ENCODE peak calls at places on chromosomes 4 and X, in four cellular contexts. One of them, this sample, is unnamed.

GRCh38 chrX:112704226-112704625 is 24.5 kb upstream of the LHFPL1 start:
- DNase-seq in heart right ventricle: no peak
- DNase-seq in tibial artery: no peak
- DNase-seq in transverse colon: no peak
- DNase-seq in this sample: peak; percentile 48

GRCh38 chr4:1329408-1330371 is 17.3 kb upstream of the UVSSA start:
- DNase-seq in tibial artery: no peak
- DNase-seq in heart right ventricle: no peak
- DNase-seq in transverse colon: no peak
- DNase-seq in this sample: no peak

GRCh38 chr4:142351958-142352357 is 494.1 kb downstream of the INPP4B start:
- DNase-seq in heart right ventricle: no peak
- DNase-seq in tibial artery: no peak
- DNase-seq in transverse colon: no peak
- DNase-seq in this sample: no peak

GRCh38 chrX:9788908-9789307 is 2.7 kb downstream of the SHROOM2 start:
- DNase-seq in transverse colon: no peak
- DNase-seq in tibial artery: no peak
- DNase-seq in heart right ventricle: no peak
- DNase-seq in this sample: no peak

GRCh38 chrX:64204701-64205440 is 637 bp downstream of the AMER1 start:
- DNase-seq in transverse colon: no peak
- DNase-seq in tibial artery: peak; percentile 21
- DNase-seq in heart right ventricle: peak; percentile 37
- DNase-seq in this sample: peak; percentile 52

GRCh38 chr4:76804060-76804459 is 93.9 kb downstream of the SOWAHB start:
- DNase-seq in heart right ventricle: no peak
- DNase-seq in transverse colon: no peak
- DNase-seq in tibial artery: no peak
- DNase-seq in this sample: no peak

GRCh38 chr4:56655209-56655626 is 25.9 kb downstream of the HOPX start:
- DNase-seq in heart right ventricle: peak; percentile 14
- DNase-seq in transverse colon: peak; percentile 26
- DNase-seq in tibial artery: no peak
- DNase-seq in this sample: no peak

GRCh38 chr4:81260443-81261102 is 45.6 kb upstream of the PRKG2 start:
- DNase-seq in tibial artery: no peak
- DNase-seq in transverse colon: no peak
- DNase-seq in heart right ventricle: no peak
- DNase-seq in this sample: no peak

GRCh38 chr4:137961051-137961438 is 281.1 kb downstream of the SLC7A11 start:
- DNase-seq in transverse colon: no peak
- DNase-seq in heart right ventricle: no peak
- DNase-seq in tibial artery: no peak
- DNase-seq in this sample: peak; percentile 30

GRCh38 chrX:78945186-78945912 is at the start of gene P2RY10:
- DNase-seq in heart right ventricle: no peak
- DNase-seq in tibial artery: no peak
- DNase-seq in transverse colon: peak; percentile 24
- DNase-seq in this sample: no peak

GRCh38 chr4:165359501-165359900 is 19.3 kb upstream of the CPE start:
- DNase-seq in tibial artery: no peak
- DNase-seq in transverse colon: no peak
- DNase-seq in heart right ventricle: no peak
- DNase-seq in this sample: no peak

GRCh38 chr4:87166296-87166854 is 54.0 kb downstream of the KLHL8 start:
- DNase-seq in tibial artery: no peak
- DNase-seq in transverse colon: no peak
- DNase-seq in heart right ventricle: no peak
- DNase-seq in this sample: no peak

GRCh38 chr4:96162631-96163030 is 322.7 kb downstream of the PDHA2 start:
- DNase-seq in heart right ventricle: no peak
- DNase-seq in tibial artery: no peak
- DNase-seq in transverse colon: no peak
- DNase-seq in this sample: no peak

GRCh38 chrX:46447384-46447783 is 97.8 kb downstream of the ZNF674 start:
- DNase-seq in transverse colon: no peak
- DNase-seq in heart right ventricle: no peak
- DNase-seq in tibial artery: no peak
- DNase-seq in this sample: no peak

GRCh38 chr4:137312257-137312656 is 220.0 kb downstream of the PCDH18 start:
- DNase-seq in transverse colon: no peak
- DNase-seq in tibial artery: no peak
- DNase-seq in heart right ventricle: no peak
- DNase-seq in this sample: no peak

GRCh38 chrX:107856289-107856688 is 30.6 kb downstream of the MID2 start:
- DNase-seq in heart right ventricle: no peak
- DNase-seq in tibial artery: no peak
- DNase-seq in transverse colon: no peak
- DNase-seq in this sample: no peak

DNA sequence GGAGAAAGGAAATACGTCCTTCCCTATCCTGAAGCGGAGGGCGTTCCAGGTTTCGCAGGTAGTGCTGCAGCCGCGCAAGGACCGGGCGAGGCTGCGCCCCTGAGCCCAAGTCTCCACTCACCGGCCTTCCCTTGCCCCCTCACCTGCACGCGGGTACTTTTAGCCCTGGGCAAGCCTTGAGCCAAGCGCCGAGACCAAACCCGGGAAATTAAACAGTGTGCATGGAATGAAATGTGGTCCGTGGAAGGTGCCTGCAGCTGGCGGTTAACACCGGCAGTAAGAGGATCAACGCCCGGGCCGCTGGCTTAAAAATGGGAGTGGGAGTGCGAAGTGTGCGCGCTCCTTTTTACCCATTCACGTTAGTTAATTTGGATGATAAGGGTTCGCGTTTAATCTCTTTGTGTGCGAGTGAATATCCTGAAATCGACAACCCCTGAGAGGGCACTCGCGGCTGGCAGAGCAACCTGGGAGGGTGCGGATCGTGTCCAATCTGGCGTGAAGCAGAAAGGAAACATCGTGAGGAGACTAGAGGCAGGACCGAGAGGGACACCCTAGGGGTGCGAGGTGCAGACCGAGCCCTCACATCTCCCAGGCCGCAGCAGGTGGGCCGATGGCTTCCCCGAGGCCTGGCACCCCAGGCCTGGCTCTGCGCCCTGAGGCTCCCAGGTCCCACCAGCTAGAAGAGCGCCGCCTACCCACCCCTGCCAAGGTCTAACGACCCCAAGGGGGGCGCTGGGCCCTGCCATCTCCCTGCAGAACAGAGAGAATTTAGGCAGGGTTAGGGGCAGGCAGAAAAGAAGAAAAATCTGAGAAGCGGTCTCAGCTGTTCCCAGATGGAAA is 2.0 kb upstream of the HELT start:
- DNase-seq in transverse colon: no peak
- DNase-seq in tibial artery: no peak
- DNase-seq in heart right ventricle: no peak
- DNase-seq in this sample: no peak
- H3K27me3 ChIP-seq in transverse colon: peaks cover 100% of the 10 kb centered on the region
- H3K27me3 ChIP-seq in tibial artery: peaks cover 89% of the 10 kb centered on the region
- H3K27me3 ChIP-seq in heart right ventricle: peaks cover 92% of the 10 kb centered on the region
- H3K27me3 ChIP-seq in this sample: no peaks in the 10 kb centered on the region

GRCh38 chr4:7190278-7190594 is 2.1 kb upstream of the SORCS2 start:
- DNase-seq in tibial artery: no peak
- DNase-seq in heart right ventricle: no peak
- DNase-seq in transverse colon: no peak
- DNase-seq in this sample: no peak
- H3K27me3 ChIP-seq in tibial artery: peaks cover 78% of the 10 kb centered on the region
- H3K27me3 ChIP-seq in heart right ventricle: peaks cover 40% of the 10 kb centered on the region
- H3K27me3 ChIP-seq in transverse colon: peaks cover 67% of the 10 kb centered on the region
- H3K27me3 ChIP-seq in this sample: no peaks in the 10 kb centered on the region

DNA sequence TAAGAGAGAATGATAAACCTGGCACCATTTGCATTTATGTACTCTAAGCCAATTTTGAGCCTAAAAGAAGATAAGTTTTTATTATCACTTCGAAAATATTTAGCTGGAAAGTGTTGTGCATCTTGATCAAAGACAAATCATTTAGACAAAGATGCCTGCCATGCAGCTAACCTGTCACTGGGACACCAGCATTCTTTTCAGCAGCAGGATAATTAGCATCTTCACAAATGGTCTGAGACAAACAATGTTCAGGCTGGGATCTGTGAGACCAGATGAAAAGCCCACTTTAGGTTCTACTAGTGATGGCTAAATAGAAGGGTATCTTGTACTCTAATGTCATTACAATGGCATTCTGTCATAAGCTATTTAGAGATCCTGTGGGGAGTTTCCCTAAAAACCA is 7.1 kb downstream of the PRDM8 start:
- DNase-seq in heart right ventricle: no peak
- DNase-seq in tibial artery: no peak
- DNase-seq in transverse colon: no peak
- DNase-seq in this sample: no peak
- H3K27me3 ChIP-seq in heart right ventricle: peaks cover 14% of the 10 kb centered on the region
- H3K27me3 ChIP-seq in tibial artery: peaks cover 40% of the 10 kb centered on the region
- H3K27me3 ChIP-seq in transverse colon: peaks cover 41% of the 10 kb centered on the region
- H3K27me3 ChIP-seq in this sample: peaks cover 1% of the 10 kb centered on the region

GRCh38 chr4:84501721-84502267 is 2.7 kb upstream of the NKX6-1 start:
- DNase-seq in heart right ventricle: no peak
- DNase-seq in tibial artery: no peak
- DNase-seq in transverse colon: no peak
- DNase-seq in this sample: no peak
- H3K27me3 ChIP-seq in heart right ventricle: peaks cover 94% of the 10 kb centered on the region
- H3K27me3 ChIP-seq in tibial artery: peaks cover 100% of the 10 kb centered on the region
- H3K27me3 ChIP-seq in transverse colon: peaks cover 100% of the 10 kb centered on the region
- H3K27me3 ChIP-seq in this sample: peaks cover under 1% of the 10 kb centered on the region

GRCh38 chrX:145405012-145405411 is 157.7 kb downstream of the SPANXN1 start:
- DNase-seq in tibial artery: no peak
- DNase-seq in heart right ventricle: no peak
- DNase-seq in transverse colon: no peak
- DNase-seq in this sample: no peak
- H3K27me3 ChIP-seq in tibial artery: no peaks in the 10 kb centered on the region
- H3K27me3 ChIP-seq in heart right ventricle: no peaks in the 10 kb centered on the region
- H3K27me3 ChIP-seq in transverse colon: no peaks in the 10 kb centered on the region
- H3K27me3 ChIP-seq in this sample: no peaks in the 10 kb centered on the region

GRCh38 chr4:54659213-54660144 is 1.7 kb downstream of the KIT start:
- DNase-seq in transverse colon: no peak
- DNase-seq in heart right ventricle: no peak
- DNase-seq in tibial artery: no peak
- DNase-seq in this sample: no peak

GRCh38 chr4:54661686-54662085 is 3.9 kb downstream of the KIT start:
- DNase-seq in transverse colon: no peak
- DNase-seq in tibial artery: no peak
- DNase-seq in heart right ventricle: no peak
- DNase-seq in this sample: no peak

GRCh38 chr4:54661156-54661555 is 3.4 kb downstream of the KIT start:
- DNase-seq in transverse colon: no peak
- DNase-seq in tibial artery: no peak
- DNase-seq in heart right ventricle: no peak
- DNase-seq in this sample: no peak

GRCh38 chr4:54660591-54660990 is 2.8 kb downstream of the KIT start:
- DNase-seq in tibial artery: no peak
- DNase-seq in transverse colon: no peak
- DNase-seq in heart right ventricle: no peak
- DNase-seq in this sample: no peak

GRCh38 chr4:54660145-54660535 is 2.4 kb downstream of the KIT start:
- DNase-seq in transverse colon: no peak
- DNase-seq in heart right ventricle: no peak
- DNase-seq in tibial artery: no peak
- DNase-seq in this sample: no peak
- H3K27me3 ChIP-seq in transverse colon: peaks cover 60% of the 10 kb centered on the region
- H3K27me3 ChIP-seq in heart right ventricle: no peaks in the 10 kb centered on the region
- H3K27me3 ChIP-seq in tibial artery: no peaks in the 10 kb centered on the region
- H3K27me3 ChIP-seq in this sample: no peaks in the 10 kb centered on the region

GRCh38 chr4:8334786-8335460 is 65.4 kb downstream of the HTRA3 start:
- DNase-seq in transverse colon: peak; percentile 3
- DNase-seq in tibial artery: no peak
- DNase-seq in heart right ventricle: no peak
- DNase-seq in this sample: peak; percentile 16
- H3K27me3 ChIP-seq in transverse colon: no peaks in the 10 kb centered on the region
- H3K27me3 ChIP-seq in tibial artery: no peaks in the 10 kb centered on the region
- H3K27me3 ChIP-seq in heart right ventricle: no peaks in the 10 kb centered on the region
- H3K27me3 ChIP-seq in this sample: no peaks in the 10 kb centered on the region

GRCh38 chr4:84482564-84483563 is 16.2 kb downstream of the NKX6-1 start:
- DNase-seq in transverse colon: peak; percentile 64
- DNase-seq in tibial artery: no peak
- DNase-seq in heart right ventricle: no peak
- DNase-seq in this sample: peak; percentile 56
- H3K27me3 ChIP-seq in transverse colon: peaks cover 98% of the 10 kb centered on the region
- H3K27me3 ChIP-seq in tibial artery: peaks cover 79% of the 10 kb centered on the region
- H3K27me3 ChIP-seq in heart right ventricle: peaks cover 94% of the 10 kb centered on the region
- H3K27me3 ChIP-seq in this sample: no peaks in the 10 kb centered on the region

GRCh38 chrX:11562570-11562969 is 103.2 kb downstream of the ARHGAP6 start:
- DNase-seq in heart right ventricle: no peak
- DNase-seq in transverse colon: no peak
- DNase-seq in tibial artery: no peak
- DNase-seq in this sample: no peak
- H3K27me3 ChIP-seq in heart right ventricle: no peaks in the 10 kb centered on the region
- H3K27me3 ChIP-seq in transverse colon: no peaks in the 10 kb centered on the region
- H3K27me3 ChIP-seq in tibial artery: no peaks in the 10 kb centered on the region
- H3K27me3 ChIP-seq in this sample: no peaks in the 10 kb centered on the region